ENCODE peak calls at places on chromosomes 7 and 10, in nine cellular contexts. L is effector CD8-positive, alpha-beta T cell; B is LoVo; F is kidney tubule cell; X is HT-29; A is GM19239; I is RPMI7951; V is fibroblast of mammary gland; O is body of pancreas. S is an unnamed sample.

GRCh38 chr7:144489504-144489903 is 86.0 kb upstream of the NOBOX start:
- DNase-seq in X (no peak), B (no peak), O (no peak), V (no peak), L (no peak), F (no peak), A (no peak), I (no peak), S (no peak)

GRCh38 chr7:47040795-47041194 is 541.1 kb downstream of the TNS3 start:
- DNase-seq in O (no peak), L (no peak), A (no peak), X (no peak), F (no peak), V (no peak), B (no peak), I (no peak), S (no peak)

GRCh38 chr10:36578306-36578705 is 547.1 kb upstream of the ANKRD30A start:
- DNase-seq in F (peak; percentile 96), I (peak; percentile 97), B (no peak), O (no peak), A (no peak), L (no peak), X (no peak), V (peak; percentile 85), S (no peak)

GRCh38 chr10:31467791-31468535 is 148.9 kb downstream of the ZEB1 start:
- DNase-seq in A (no peak), V (no peak), I (no peak), O (peak; percentile 27), X (peak; percentile 53), L (no peak), F (peak; percentile 65), B (no peak), S (peak; percentile 2)

GRCh38 chr7:918118-918425 is 36.4 kb downstream of the ADAP1 start:
- DNase-seq in O (no peak), A (no peak), F (no peak), X (no peak), V (no peak), I (no peak), B (no peak), L (no peak), S (no peak)

GRCh38 chr10:24484771-24485170 is 238.9 kb downstream of the ARHGAP21 start:
- DNase-seq in B (no peak), I (no peak), A (no peak), F (no peak), V (no peak), X (no peak), L (no peak), O (no peak), S (no peak)

GRCh38 chr7:43513236-43513635 is 69.7 kb upstream of the STK17A start:
- DNase-seq in V (no peak), F (no peak), X (no peak), A (no peak), L (no peak), I (peak; percentile 65), O (no peak), B (no peak), S (no peak)

GRCh38 chr7:97094531-97094930 is 23.0 kb upstream of the SDHAF3 start:
- DNase-seq in B (no peak), V (no peak), A (no peak), O (no peak), L (no peak), X (no peak), F (no peak), I (peak; percentile 37), S (no peak)

GRCh38 chr7:25847331-25848070 is 304.5 kb upstream of the NFE2L3 start:
- DNase-seq in F (peak; percentile 79), V (peak; percentile 63), B (no peak), A (no peak), X (no peak), O (no peak), L (no peak), I (peak; percentile 74), S (no peak)

S was measured in naive thymus-derived CD8-positive, alpha-beta T cell.